ENCODE peak calls at places on chromosome 3, in six cellular contexts. N, T, V, W, L and H are unnamed samples.

GRCh38 chr3:128786434-128787020 is 60.5 kb downstream of the RAB7A start:
- DNase-seq in W (no peak), L (peak; percentile 52), T (no peak), N (no peak), V (no peak), H (no peak)

GRCh38 chr3:28743843-28744242 is 395.2 kb upstream of the AZI2 start:
- DNase-seq in W (peak; percentile 55), L (no peak), V (no peak), T (no peak), N (no peak), H (no peak)

GRCh38 chr3:101248786-101249185 is 71.6 kb downstream of the IMPG2 start:
- DNase-seq in W (no peak), N (no peak), T (no peak), L (no peak), V (no peak), H (no peak)

GRCh38 chr3:112656045-112656444 is 15.1 kb upstream of the CCDC80 start:
- DNase-seq in N (no peak), V (no peak), T (no peak), L (peak; percentile 67), W (peak; percentile 42), H (no peak)

GRCh38 chr3:114877378-114878118 is 269.5 kb downstream of the ZBTB20 start:
- DNase-seq in L (no peak), W (no peak), N (no peak), V (no peak), T (no peak), H (no peak)

GRCh38 chr3:64213224-64213893 is 11.9 kb downstream of the PRICKLE2 start:
- DNase-seq in N (no peak), W (no peak), T (no peak), V (no peak), L (peak; percentile 37), H (no peak)

GRCh38 chr3:194137314-194138097 is 1.6 kb downstream of the HES1 start:
- DNase-seq in N (peak; percentile 66), L (peak; percentile 79), V (peak; percentile 75), T (peak; percentile 95), W (peak; percentile 72), H (peak; percentile 74)

GRCh38 chr3:5055352-5056004 is 66.6 kb upstream of the ARL8B start:
- DNase-seq in L (no peak), T (no peak), V (no peak), N (no peak), W (no peak), H (no peak)

GRCh38 chr3:124881976-124882697 is 5.0 kb downstream of the ITGB5 start:
- DNase-seq in N (no peak), T (no peak), V (no peak), W (no peak), L (peak; percentile 40), H (no peak)

DNA sequence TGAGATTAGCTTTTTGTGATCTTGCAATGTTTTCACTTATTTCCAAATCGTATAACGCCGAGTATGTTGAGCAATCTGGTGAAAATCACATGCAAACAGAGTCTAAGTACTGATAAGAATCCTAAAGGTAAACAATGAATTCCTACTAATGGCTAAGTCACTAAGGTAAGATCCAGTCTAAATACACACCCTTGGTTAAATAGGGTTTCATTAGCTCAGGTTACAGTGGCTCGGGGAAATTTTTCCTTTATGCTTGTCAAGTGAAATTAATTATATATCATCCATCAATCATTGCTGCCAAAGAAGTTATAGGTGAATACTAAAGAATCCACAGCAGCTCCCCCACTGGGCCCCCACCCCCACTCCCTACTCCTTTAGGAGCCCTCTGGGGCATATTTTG is 139.3 kb downstream of the SOX2 start:
- DNase-seq in V (no peak), N (no peak), W (peak; percentile 79), L (no peak), T (no peak), H (no peak)
- TF ChIP-seq EZH2phosphoT487 in V (no peak), N (no peak), W (no peak), L (no peak), T (no peak), H (no peak)

GRCh38 chr3:71112576-71112975 is 471.0 kb downstream of the FOXP1 start:
- DNase-seq in T (no peak), V (no peak), N (no peak), L (no peak), W (no peak), H (no peak)
- H3K27ac ChIP-seq in T (no peak overlapping the region), V (no peak overlapping the region), N (no peak overlapping the region), L (peak overlapping the region; percentile 61), W (peak overlapping the region; percentile 72), H (peak overlapping the region; percentile 59)

GRCh38 chr3:126261037-126261436 is 80.7 kb upstream of the ALDH1L1 start:
- DNase-seq in W (no peak), L (peak; percentile 62), N (peak; percentile 48), V (peak; percentile 87), T (no peak), H (no peak)

GRCh38 chr3:126259411-126260391 is 79.3 kb upstream of the ALDH1L1 start:
- DNase-seq in V (peak; percentile 35), L (peak; percentile 60), T (no peak), N (peak; percentile 60), W (peak; percentile 21), H (peak; percentile 79)

GRCh38 chr3:126257984-126258383 is 77.6 kb upstream of the ALDH1L1 start:
- DNase-seq in W (no peak), V (no peak), L (no peak), N (no peak), T (no peak), H (no peak)

GRCh38 chr3:126257174-126257573 is 76.8 kb upstream of the ALDH1L1 start:
- DNase-seq in T (no peak), L (no peak), N (no peak), V (no peak), W (no peak), H (no peak)

DNA sequence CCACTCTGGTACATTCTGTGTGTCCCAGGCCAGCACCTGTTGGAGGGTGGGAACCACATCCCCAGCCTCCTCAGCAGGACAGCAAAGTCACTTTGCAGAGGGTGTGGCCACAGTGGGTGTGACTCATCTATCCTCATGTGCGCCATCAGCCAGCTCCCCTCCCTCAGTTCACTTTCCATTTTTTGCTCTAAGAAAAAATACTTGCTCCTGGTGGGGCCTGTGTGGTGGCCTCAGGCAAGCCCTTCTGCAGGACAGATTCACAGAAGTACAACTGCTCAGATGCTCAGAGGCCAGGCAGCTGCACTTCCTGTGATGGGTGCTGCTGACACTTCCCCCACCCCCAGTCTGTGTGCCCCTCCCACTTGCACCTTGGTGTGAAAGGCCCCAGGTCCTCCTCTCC is 78.3 kb upstream of the ALDH1L1 start:
- DNase-seq in N (no peak), V (peak; percentile 83), L (peak; percentile 40), W (peak; percentile 5), T (no peak), H (no peak)
- TF ChIP-seq EZH2phosphoT487 in N (no peak), V (no peak), L (no peak), W (no peak), T (no peak), H (no peak)

GRCh38 chr3:147760998-147761397 is 351.8 kb downstream of the ZIC1 start:
- DNase-seq in W (no peak), T (no peak), L (no peak), V (no peak), N (no peak), H (no peak)

GRCh38 chr3:147757919-147758318 is 348.8 kb downstream of the ZIC1 start:
- DNase-seq in N (no peak), L (no peak), V (no peak), W (no peak), T (no peak), H (no peak)

GRCh38 chr3:147756478-147756877 is 347.3 kb downstream of the ZIC1 start:
- DNase-seq in W (no peak), N (no peak), L (no peak), V (no peak), T (no peak), H (no peak)

GRCh38 chr3:147758786-147759185 is 349.6 kb downstream of the ZIC1 start:
- DNase-seq in W (no peak), N (no peak), V (no peak), L (peak; percentile 70), T (no peak), H (no peak)
- H3K27ac ChIP-seq in W (no peak overlapping the region), N (no peak overlapping the region), V (no peak overlapping the region), L (peak overlapping the region; percentile 9), T (no peak overlapping the region), H (no peak overlapping the region)

GRCh38 chr3:189168711-189169110 is 3.1 kb upstream of the TPRG1 start:
- DNase-seq in N (no peak), V (no peak), T (no peak), L (no peak), W (no peak), H (no peak)

GRCh38 chr3:189167027-189167766 is 4.6 kb upstream of the TPRG1 start:
- DNase-seq in L (no peak), W (peak; percentile 85), N (no peak), V (no peak), T (no peak), H (no peak)

GRCh38 chr3:189170559-189170958 is 1.2 kb upstream of the TPRG1 start:
- DNase-seq in W (peak; percentile 28), N (no peak), L (no peak), V (no peak), T (no peak), H (no peak)

GRCh38 chr3:189171707-189172106 is at the start of gene TPRG1:
- DNase-seq in T (no peak), N (no peak), V (no peak), W (no peak), L (no peak), H (no peak)

DNA sequence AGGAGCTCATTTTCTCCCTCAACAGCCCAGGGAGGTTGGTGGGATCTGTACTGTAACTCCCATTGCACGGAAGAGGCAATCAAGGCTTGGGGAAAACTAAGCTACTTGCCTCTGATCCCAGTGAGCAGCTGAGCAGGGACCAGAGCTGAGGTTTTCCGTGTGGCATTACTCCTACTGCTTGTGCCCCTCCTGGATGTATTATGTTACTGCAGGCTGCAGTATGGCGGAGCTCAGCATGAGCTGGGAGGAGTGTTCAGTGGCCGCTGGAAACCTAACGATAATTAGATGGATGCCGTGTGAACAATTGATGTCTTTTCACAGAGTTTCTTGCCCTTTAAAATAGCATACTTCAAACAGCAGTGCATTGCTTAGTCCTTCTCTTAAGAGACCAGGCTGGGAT is 2.0 kb upstream of the TPRG1 start:
- DNase-seq in T (no peak), L (peak; percentile 8), V (peak; percentile 3), N (peak; percentile 49), W (no peak), H (peak; percentile 8)
- TF ChIP-seq EZH2phosphoT487 in T (no peak), L (no peak), V (no peak), N (no peak), W (no peak), H (no peak)

DNA sequence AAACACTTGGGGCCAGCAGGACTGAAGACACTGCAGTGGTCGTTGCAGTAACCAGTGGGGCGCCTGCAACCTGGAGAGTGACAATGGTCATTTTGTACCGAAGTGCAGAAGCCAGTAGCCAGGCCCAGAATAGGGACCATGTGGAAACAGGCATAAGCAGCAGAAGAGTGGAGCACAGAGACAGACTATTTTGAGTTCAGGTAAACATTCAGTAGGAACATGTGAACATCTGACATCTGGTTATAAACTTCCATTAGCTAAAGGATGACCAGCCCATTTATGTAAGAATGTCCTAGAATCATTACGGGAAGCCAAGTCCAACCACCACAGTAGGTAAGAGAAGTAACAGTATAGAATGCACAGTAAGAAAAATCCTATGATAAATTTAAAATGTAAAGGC is 32.4 kb upstream of the TKT start:
- DNase-seq in W (no peak), L (no peak), T (no peak), N (no peak), V (no peak), H (no peak)
- H3K27ac ChIP-seq in W (no peak overlapping the region), L (peak overlapping the region; percentile 61), T (no peak overlapping the region), N (peak overlapping the region; percentile 11), V (no peak overlapping the region), H (peak overlapping the region; percentile 61)

GRCh38 chr3:55704521-55704920 is 217.4 kb upstream of the WNT5A start:
- DNase-seq in N (no peak), T (no peak), L (peak; percentile 87), W (no peak), V (no peak), H (no peak)
- TF ChIP-seq EZH2phosphoT487 in N (no peak), T (no peak), L (no peak), W (no peak), V (no peak), H (no peak)